ENCODE peak calls at places on chromosomes 2 and 18, in four cellular contexts. B is HL-60, M is K562, N is GM12878. A is an unnamed sample.

GRCh38 chr18:8943900-8944870 is 158.3 kb upstream of the NDUFV2 start:
- DNase-seq in N (no peak), B (no peak), M (no peak), A (no peak)

GRCh38 chr18:50944245-50944917 is 23.5 kb upstream of the ELAC1 start:
- DNase-seq in M (no peak), B (no peak), N (no peak), A (no peak)

GRCh38 chr2:235724964-235725603 is 231.2 kb downstream of the AGAP1 start:
- DNase-seq in B (no peak), M (no peak), N (no peak), A (no peak)

GRCh38 chr2:191478754-191479679 is 198.9 kb upstream of the NABP1 start:
- DNase-seq in N (no peak), B (no peak), M (no peak), A (no peak)

GRCh38 chr18:63964908-63965307 is 5.0 kb upstream of the SERPINB8 start:
- DNase-seq in N (no peak), M (no peak), B (no peak), A (no peak)

GRCh38 chr2:18719978-18720775 is 130.8 kb upstream of the NT5C1B start:
- DNase-seq in B (no peak), M (no peak), N (no peak), A (no peak)

GRCh38 chr18:79424008-79424565 is 28.4 kb downstream of the NFATC1 start:
- DNase-seq in B (no peak), M (peak; percentile 27), N (no peak), A (no peak)

GRCh38 chr2:152814475-152815030 is 96.1 kb downstream of the ARL6IP6 start:
- DNase-seq in N (no peak), B (no peak), M (no peak), A (no peak)

GRCh38 chr2:25491966-25492532 is 150.3 kb upstream of the DNMT3A start:
- DNase-seq in M (no peak), B (no peak), N (no peak), A (no peak)

GRCh38 chr2:144430722-144431163 is 89.2 kb downstream of the ZEB2 start:
- DNase-seq in M (no peak), B (no peak), N (peak; percentile 38), A (no peak)

GRCh38 chr18:79511671-79512301 is 116.1 kb downstream of the NFATC1 start:
- DNase-seq in M (no peak), B (no peak), N (no peak), A (no peak)

GRCh38 chr2:150295544-150295943 is 191.9 kb downstream of the RND3 start:
- DNase-seq in N (no peak), M (no peak), B (no peak), A (no peak)

GRCh38 chr2:9756692-9757250 is 86.5 kb upstream of the TAF1B start:
- DNase-seq in N (no peak), M (no peak), B (no peak), A (no peak)

GRCh38 chr18:79588131-79588635 is 91.4 kb upstream of the CTDP1 start:
- DNase-seq in M (no peak), B (no peak), N (no peak), A (no peak)

GRCh38 chr18:58176915-58177717 is 133.1 kb downstream of the NEDD4L start:
- DNase-seq in B (no peak), M (no peak), N (no peak), A (no peak)

GRCh38 chr2:181892795-181893435 is 1.4 kb downstream of the ITPRID2 start:
- DNase-seq in M (no peak), B (no peak), N (no peak), A (no peak)

GRCh38 chr2:204177977-204178522 is 241.5 kb downstream of the ICOS start:
- DNase-seq in B (no peak), N (peak; percentile 1), M (peak; percentile 27), A (no peak)

GRCh38 chr18:49052891-49053644 is 102.3 kb upstream of the SMAD7 start:
- DNase-seq in M (no peak), N (no peak), B (no peak), A (no peak)

DNA sequence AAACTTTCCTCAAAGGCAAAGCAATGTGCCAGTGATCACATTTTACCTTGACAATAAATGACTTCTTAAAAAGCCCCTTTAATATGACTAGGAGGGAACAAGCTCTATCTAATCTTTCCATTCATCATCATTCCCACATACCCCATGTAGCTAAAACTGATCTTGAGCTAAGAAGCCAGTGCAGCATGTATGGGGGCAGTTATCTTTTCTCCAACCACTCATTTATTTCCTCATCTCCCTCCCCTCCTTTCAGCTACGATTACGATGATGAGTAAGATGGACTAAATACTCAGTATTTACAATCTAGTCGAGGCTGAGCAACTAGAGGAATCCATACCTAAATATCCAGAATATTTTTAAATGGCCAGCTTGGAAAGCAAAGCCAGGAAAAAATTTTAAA is 35.5 kb downstream of the PNO1 start:
- DNase-seq in B (no peak), M (peak; percentile 25), N (no peak), A (no peak)
- TF ChIP-seq SPI1 in B (no peak), M (no peak), N (no peak), A (no peak)

GRCh38 chr2:69830045-69830905 is 815 bp downstream of the GMCL1 start:
- DNase-seq in N (no peak), B (peak; percentile 17), M (peak; percentile 33), A (peak; percentile 16)
- TF ChIP-seq SPI1 in N (no peak), B (peak; percentile 71), M (peak; percentile 71), A (peak; percentile 15)

DNA sequence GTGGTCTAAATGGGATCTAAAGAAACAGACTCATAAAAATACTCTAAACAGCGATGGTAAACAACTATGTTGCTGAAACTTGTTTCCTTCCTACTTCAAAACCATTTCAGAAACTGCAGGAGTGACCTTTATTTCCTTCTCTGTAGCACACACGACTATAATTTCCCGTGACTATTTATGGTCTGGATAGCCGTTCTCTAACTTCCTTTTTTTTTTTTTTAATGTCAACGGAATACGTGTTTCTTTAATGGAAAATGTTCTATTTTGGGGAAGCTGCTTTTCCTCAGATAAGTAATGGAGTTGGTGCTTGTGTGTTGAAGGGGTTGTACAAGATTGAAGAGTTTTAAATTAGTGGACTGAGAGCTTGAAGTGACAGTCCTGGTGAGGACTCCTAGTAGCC is 224.1 kb downstream of the PHLPP1 start:
- DNase-seq in M (no peak), N (no peak), B (no peak), A (no peak)
- TF ChIP-seq SPI1 in M (no peak), N (no peak), B (peak; percentile 65), A (no peak)

GRCh38 chr2:229921101-229921891 is 513 bp downstream of the TRIP12 start:
- DNase-seq in B (no peak), M (peak; percentile 75), N (no peak), A (peak; percentile 56)
- TF ChIP-seq SPI1 in B (no peak), M (no peak), N (no peak), A (peak; percentile 12)

DNA sequence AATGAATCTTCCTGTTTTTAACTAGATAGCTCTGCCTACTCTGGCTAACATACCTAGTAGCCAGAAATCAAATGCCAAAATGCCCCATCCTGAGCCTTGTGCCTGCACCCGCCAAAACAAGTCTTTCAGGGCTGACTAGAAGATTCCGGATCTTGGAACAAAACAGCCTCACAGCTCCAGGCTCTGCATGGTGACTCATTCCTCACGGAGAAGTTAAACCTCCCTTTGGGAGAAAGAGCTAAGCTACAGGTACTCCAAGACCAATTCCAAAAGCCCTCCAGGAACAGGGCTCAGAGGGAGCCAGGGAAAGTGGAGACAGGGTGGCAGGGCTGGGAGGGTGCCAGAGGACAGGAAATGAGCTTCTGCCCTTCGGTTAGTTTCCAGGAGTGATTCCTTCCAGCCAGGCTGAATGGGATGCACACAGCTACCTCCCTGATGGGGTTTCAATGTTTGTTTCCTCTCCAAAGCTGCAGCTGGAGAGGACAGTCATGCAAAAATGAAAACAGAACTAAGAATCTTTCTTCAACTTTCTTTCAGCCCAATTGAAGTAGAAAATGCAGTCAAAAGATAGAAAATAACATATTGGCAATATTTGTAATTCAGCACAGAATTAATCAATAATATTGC is 295.6 kb downstream of the TNS1 start:
- DNase-seq in B (no peak), M (no peak), N (no peak), A (no peak)
- TF ChIP-seq SPI1 in B (no peak), M (no peak), N (no peak), A (no peak)

GRCh38 chr2:171523339-171523931 is 1.2 kb downstream of the CYBRD1 start:
- DNase-seq in B (peak; percentile 74), N (no peak), M (peak; percentile 65), A (peak; percentile 27)

GRCh38 chr2:171520471-171520870 is 1.8 kb upstream of the CYBRD1 start:
- DNase-seq in N (no peak), B (no peak), M (no peak), A (no peak)

GRCh38 chr2:171522057-171522803 is at the start of gene CYBRD1:
- DNase-seq in N (no peak), M (peak; percentile 92), B (peak; percentile 47), A (peak; percentile 66)

GRCh38 chr2:171522804-171523338 is 597 bp downstream of the CYBRD1 start:
- DNase-seq in M (peak; percentile 75), B (no peak), N (no peak), A (peak; percentile 43)

GRCh38 chr2:171521361-171522056 is 765 bp upstream of the CYBRD1 start:
- DNase-seq in B (no peak), M (no peak), N (no peak), A (no peak)
- TF ChIP-seq SPI1 in B (no peak), M (no peak), N (no peak), A (no peak)

GRCh38 chr2:136422512-136422911 is 304.6 kb upstream of the CXCR4 start:
- DNase-seq in B (no peak), N (no peak), M (no peak), A (no peak)

GRCh38 chr2:136420346-136420745 is 302.4 kb upstream of the CXCR4 start:
- DNase-seq in B (no peak), N (no peak), M (no peak), A (no peak)

GRCh38 chr2:136423516-136423996 is 305.6 kb upstream of the CXCR4 start:
- DNase-seq in M (peak; percentile 75), N (no peak), B (peak; percentile 31), A (peak; percentile 65)

DNA sequence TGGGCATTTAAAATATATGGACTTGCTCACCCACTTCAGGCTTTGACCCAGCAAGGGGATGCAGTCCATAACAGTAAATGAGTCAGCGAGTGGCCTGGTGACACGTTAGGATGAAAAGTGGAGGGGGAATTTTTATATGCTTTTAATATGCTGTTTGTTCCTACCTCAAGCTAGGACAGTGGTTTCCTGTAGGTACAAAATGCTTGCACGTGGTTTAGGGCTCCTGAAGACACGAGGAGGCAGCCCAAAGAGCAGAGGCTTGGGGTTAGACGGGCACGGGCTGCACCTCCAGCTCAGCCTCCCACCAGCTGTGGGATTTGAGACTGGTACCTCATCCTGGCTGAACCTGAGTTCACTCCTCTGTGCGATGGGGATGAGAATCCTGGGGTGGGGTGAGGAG is 306.2 kb upstream of the CXCR4 start:
- DNase-seq in B (no peak), M (no peak), N (no peak), A (no peak)
- TF ChIP-seq SPI1 in B (no peak), M (no peak), N (no peak), A (no peak)

GRCh38 chr2:139924070-139924469 is 1143.9 kb upstream of the NXPH2 start:
- DNase-seq in N (no peak), B (no peak), M (no peak), A (no peak)
- TF ChIP-seq SPI1 in N (no peak), B (no peak), M (no peak), A (no peak)

GRCh38 chr18:74292541-74292858 is 737 bp upstream of the CYB5A start:
- DNase-seq in M (no peak), N (no peak), B (no peak), A (no peak)
- TF ChIP-seq SPI1 in M (no peak), N (no peak), B (no peak), A (no peak)

GRCh38 chr2:127094509-127095366 is 12.2 kb downstream of the BIN1 start:
- DNase-seq in B (no peak), N (no peak), M (peak; percentile 39), A (no peak)
- TF ChIP-seq SPI1 in B (no peak), N (no peak), M (no peak), A (no peak)